ENCODE peak calls at places on chromosomes 4 and X, in seven cellular contexts. One of them, this sample, is unnamed. For H3K9me3, the result is how much of the 10 kb centered on the place peaks cover.

GRCh38 chr4:8847331-8847730 is 24.3 kb downstream of the HMX1 start:
- DNase-seq in ovary: no peak
- DNase-seq in gastrocnemius medialis: no peak
- DNase-seq in AG04450: no peak
- DNase-seq in GM23248: no peak
- DNase-seq in IMR-90: no peak
- DNase-seq in BE2C: no peak
- DNase-seq in this sample: no peak

GRCh38 chrX:13550346-13550745 is 19.1 kb upstream of the EGFL6 start:
- DNase-seq in ovary: no peak
- DNase-seq in gastrocnemius medialis: no peak
- DNase-seq in AG04450: no peak
- DNase-seq in GM23248: no peak
- DNase-seq in IMR-90: no peak
- DNase-seq in BE2C: no peak
- DNase-seq in this sample: no peak

GRCh38 chr4:173333658-173334084 is 487 bp downstream of the HMGB2 start:
- DNase-seq in ovary: peak
- DNase-seq in gastrocnemius medialis: no peak
- DNase-seq in AG04450: no peak
- DNase-seq in GM23248: peak
- DNase-seq in IMR-90: peak
- DNase-seq in BE2C: peak
- DNase-seq in this sample: peak

GRCh38 chr4:30757357-30757756 is 37.2 kb downstream of the PCDH7 start:
- DNase-seq in ovary: no peak
- DNase-seq in gastrocnemius medialis: no peak
- DNase-seq in AG04450: peak
- DNase-seq in GM23248: peak
- DNase-seq in IMR-90: peak
- DNase-seq in BE2C: no peak
- DNase-seq in this sample: no peak

GRCh38 chr4:88452941-88453340 is 4.0 kb upstream of the HERC5 start:
- DNase-seq in ovary: no peak
- DNase-seq in gastrocnemius medialis: no peak
- DNase-seq in AG04450: no peak
- DNase-seq in GM23248: no peak
- DNase-seq in IMR-90: no peak
- DNase-seq in BE2C: peak
- DNase-seq in this sample: no peak

GRCh38 chr4:184317234-184317918 is 99.7 kb upstream of the ENPP6 start:
- DNase-seq in ovary: no peak
- DNase-seq in gastrocnemius medialis: no peak
- DNase-seq in AG04450: no peak
- DNase-seq in GM23248: no peak
- DNase-seq in IMR-90: peak
- DNase-seq in BE2C: no peak
- DNase-seq in this sample: no peak

GRCh38 chr4:2696423-2696822 is 59.7 kb downstream of the TNIP2 start:
- DNase-seq in ovary: no peak
- DNase-seq in gastrocnemius medialis: no peak
- DNase-seq in AG04450: no peak
- DNase-seq in GM23248: no peak
- DNase-seq in IMR-90: no peak
- DNase-seq in BE2C: no peak
- DNase-seq in this sample: no peak

GRCh38 chr4:145297556-145297955 is 117.2 kb upstream of the OTUD4 start:
- DNase-seq in ovary: no peak
- DNase-seq in gastrocnemius medialis: no peak
- DNase-seq in AG04450: no peak
- DNase-seq in GM23248: no peak
- DNase-seq in IMR-90: no peak
- DNase-seq in BE2C: no peak
- DNase-seq in this sample: no peak

GRCh38 chrX:151985955-151986354 is 11.5 kb upstream of the GABRE start:
- DNase-seq in ovary: no peak
- DNase-seq in gastrocnemius medialis: peak
- DNase-seq in AG04450: no peak
- DNase-seq in GM23248: peak
- DNase-seq in IMR-90: peak
- DNase-seq in BE2C: no peak
- DNase-seq in this sample: no peak

GRCh38 chr4:95732061-95732460 is 107.8 kb upstream of the PDHA2 start:
- DNase-seq in ovary: no peak
- DNase-seq in gastrocnemius medialis: no peak
- DNase-seq in AG04450: no peak
- DNase-seq in GM23248: no peak
- DNase-seq in IMR-90: no peak
- DNase-seq in BE2C: peak
- DNase-seq in this sample: no peak

DNA sequence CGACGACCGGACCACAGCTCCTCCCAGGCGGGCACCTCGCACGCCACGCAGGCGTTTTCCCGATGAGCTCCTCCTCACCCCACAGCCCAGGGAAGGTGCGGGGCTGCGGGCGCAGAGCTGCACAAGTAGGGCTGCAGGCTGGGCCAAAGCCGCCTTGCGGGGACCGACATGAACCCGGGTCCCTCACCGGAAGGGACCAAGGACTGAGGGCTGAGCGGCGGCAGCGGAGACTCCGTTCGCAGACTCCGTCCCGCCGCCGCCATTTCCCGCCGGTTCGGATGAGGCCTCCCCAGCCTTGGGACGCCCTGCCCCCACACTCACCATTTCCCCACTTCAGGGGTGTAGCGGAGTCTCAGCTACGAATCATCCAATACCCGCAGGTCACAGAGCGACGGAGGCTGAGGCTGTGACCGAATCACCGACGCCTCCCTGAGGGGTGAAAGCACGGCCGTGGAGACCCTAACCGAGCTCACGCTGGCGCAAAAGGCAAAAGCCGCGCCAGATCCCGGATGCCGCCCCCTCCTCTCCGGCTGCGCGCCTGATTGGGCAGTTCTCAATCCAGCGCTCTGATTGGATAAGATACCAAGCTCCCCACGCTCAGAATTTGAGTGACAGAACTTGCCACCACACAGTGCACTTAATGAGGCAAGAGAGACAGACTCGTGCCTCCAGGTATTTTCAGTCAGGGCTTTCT is at the start of gene ZNF732:
- DNase-seq in ovary: peak
- DNase-seq in gastrocnemius medialis: no peak
- DNase-seq in AG04450: peak
- DNase-seq in GM23248: peak
- DNase-seq in IMR-90: peak
- DNase-seq in BE2C: peak
- DNase-seq in this sample: no peak
- H3K9me3 ChIP-seq in ovary: under half
- H3K9me3 ChIP-seq in gastrocnemius medialis: under half
- H3K9me3 ChIP-seq in AG04450: under half
- H3K9me3 ChIP-seq in GM23248: under half
- H3K9me3 ChIP-seq in IMR-90: under half
- H3K9me3 ChIP-seq in BE2C: under half
- H3K9me3 ChIP-seq in this sample: under half

GRCh38 chr4:28555851-28556250 is 1695.2 kb downstream of the STIM2 start:
- DNase-seq in ovary: no peak
- DNase-seq in gastrocnemius medialis: no peak
- DNase-seq in AG04450: no peak
- DNase-seq in GM23248: peak
- DNase-seq in IMR-90: peak
- DNase-seq in BE2C: no peak
- DNase-seq in this sample: no peak
- H3K9me3 ChIP-seq in ovary: under half
- H3K9me3 ChIP-seq in gastrocnemius medialis: under half
- H3K9me3 ChIP-seq in AG04450: under half
- H3K9me3 ChIP-seq in GM23248: under half
- H3K9me3 ChIP-seq in IMR-90: under half
- H3K9me3 ChIP-seq in BE2C: under half
- H3K9me3 ChIP-seq in this sample: under half

DNA sequence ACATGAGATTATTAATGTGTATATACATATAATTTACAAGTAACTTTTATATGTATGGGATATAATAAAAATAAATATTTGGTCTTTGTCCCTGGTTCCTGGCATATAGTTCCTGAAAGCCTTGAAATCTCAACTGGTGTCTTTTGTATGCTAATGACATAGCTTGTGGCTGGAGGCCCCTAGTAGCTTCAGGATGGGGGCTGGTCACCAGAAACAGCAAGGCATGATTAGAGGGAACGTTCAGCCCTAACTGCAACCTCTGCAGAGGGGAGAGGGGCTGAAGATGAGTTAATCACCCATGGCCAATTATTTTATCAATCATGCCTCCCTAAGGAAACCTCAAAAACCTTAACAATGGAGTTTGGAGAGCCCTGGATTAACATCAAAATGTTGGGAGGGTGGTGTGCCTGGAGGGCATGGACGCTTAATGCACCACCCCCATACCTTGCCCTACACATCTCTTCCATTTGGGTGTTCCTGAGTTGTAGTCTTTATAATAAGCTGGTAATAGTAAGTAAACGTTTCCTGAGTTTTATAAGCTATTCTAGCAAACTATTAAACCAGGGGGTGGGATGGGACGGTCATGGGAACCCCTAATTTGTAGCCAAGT is 21.3 kb downstream of the PIN4 start:
- DNase-seq in ovary: no peak
- DNase-seq in gastrocnemius medialis: no peak
- DNase-seq in AG04450: no peak
- DNase-seq in GM23248: no peak
- DNase-seq in IMR-90: no peak
- DNase-seq in BE2C: no peak
- DNase-seq in this sample: no peak
- H3K9me3 ChIP-seq in ovary: under half
- H3K9me3 ChIP-seq in gastrocnemius medialis: under half
- H3K9me3 ChIP-seq in AG04450: under half
- H3K9me3 ChIP-seq in GM23248: under half
- H3K9me3 ChIP-seq in IMR-90: under half
- H3K9me3 ChIP-seq in BE2C: under half
- H3K9me3 ChIP-seq in this sample: under half

GRCh38 chrX:63115196-63115595 is 235.9 kb downstream of the SPIN4 start:
- DNase-seq in ovary: no peak
- DNase-seq in gastrocnemius medialis: no peak
- DNase-seq in AG04450: no peak
- DNase-seq in GM23248: no peak
- DNase-seq in IMR-90: no peak
- DNase-seq in BE2C: no peak
- DNase-seq in this sample: no peak
- H3K9me3 ChIP-seq in ovary: under half
- H3K9me3 ChIP-seq in gastrocnemius medialis: under half
- H3K9me3 ChIP-seq in AG04450: under half
- H3K9me3 ChIP-seq in GM23248: under half
- H3K9me3 ChIP-seq in IMR-90: under half
- H3K9me3 ChIP-seq in BE2C: under half
- H3K9me3 ChIP-seq in this sample: under half

DNA sequence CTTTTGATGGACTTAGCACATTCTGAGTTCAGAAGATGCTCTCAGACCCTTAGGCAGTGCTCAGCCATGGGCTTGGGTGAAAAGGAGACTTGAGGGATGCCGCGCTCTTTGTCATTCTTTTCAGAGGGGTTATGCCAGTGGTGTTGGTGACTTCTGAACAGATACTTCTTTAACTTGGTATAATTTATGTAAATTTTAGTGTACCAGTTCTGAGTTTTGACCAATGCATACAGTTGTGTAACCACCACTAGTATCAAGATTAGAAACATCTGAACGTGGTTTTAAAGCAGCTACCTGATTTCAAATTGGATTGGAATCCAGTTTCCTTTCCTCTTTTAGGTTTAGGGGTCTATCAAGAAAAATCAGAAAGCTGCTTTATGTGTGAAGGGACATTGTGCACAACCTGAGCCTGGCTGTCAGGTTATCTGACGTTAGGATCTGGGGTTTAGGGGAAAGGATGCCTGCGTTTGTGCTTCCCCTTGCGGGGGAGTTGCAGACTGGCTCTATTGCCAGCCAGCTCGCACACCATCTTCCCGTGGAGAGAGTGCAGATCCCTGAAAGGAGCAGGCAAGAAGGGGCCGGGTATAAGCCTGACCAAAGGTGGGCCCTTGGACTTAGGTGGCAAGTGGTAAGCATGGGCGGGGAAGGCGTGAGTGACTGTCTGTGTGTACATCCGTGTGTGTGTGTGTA is 19.0 kb downstream of the SMS start:
- DNase-seq in ovary: no peak
- DNase-seq in gastrocnemius medialis: no peak
- DNase-seq in AG04450: no peak
- DNase-seq in GM23248: no peak
- DNase-seq in IMR-90: no peak
- DNase-seq in BE2C: no peak
- DNase-seq in this sample: no peak
- H3K9me3 ChIP-seq in ovary: under half
- H3K9me3 ChIP-seq in gastrocnemius medialis: under half
- H3K9me3 ChIP-seq in AG04450: under half
- H3K9me3 ChIP-seq in GM23248: under half
- H3K9me3 ChIP-seq in IMR-90: under half
- H3K9me3 ChIP-seq in BE2C: under half
- H3K9me3 ChIP-seq in this sample: under half

This sample was measured in T-helper 17 cell.